ENCODE peak calls at places on chromosomes 3 and 15, in six cellular contexts. X is BE2C; A is psoas muscle; P is CD4-positive, alpha-beta memory T cell; V is kidney; C is stomach. U is an unnamed sample. For H3K36me3 and H3K9me3, the result is how much of the 10 kb centered on the place peaks cover.

GRCh38 chr3:49410844-49411549 is 779 bp downstream of the RHOA start:
- DNase-seq in X (no peak), A (no peak), P (no peak), V (no peak), C (no peak), U (peak)

GRCh38 chr15:68641376-68641775 is 62.6 kb downstream of the CORO2B start:
- DNase-seq in X (no peak), A (no peak), P (no peak), V (no peak), C (no peak), U (no peak)

GRCh38 chr3:123322866-123323265 is 121.1 kb downstream of the SEC22A start:
- DNase-seq in X (no peak), A (no peak), P (no peak), V (peak), C (no peak), U (no peak)

GRCh38 chr15:51024735-51025453 is 69.8 kb downstream of the TNFAIP8L3 start:
- DNase-seq in X (no peak), A (peak), P (no peak), V (no peak), C (no peak), U (no peak)

GRCh38 chr15:66586155-66586976 is 20.6 kb upstream of the LCTL start:
- DNase-seq in X (no peak), A (no peak), P (no peak), V (peak), C (no peak), U (no peak)

GRCh38 chr3:43378066-43378935 is 92.0 kb downstream of the SNRK start:
- DNase-seq in X (peak), A (peak), P (peak), V (no peak), C (peak), U (peak)

GRCh38 chr3:170117134-170117533 is 64.4 kb downstream of the PHC3 start:
- DNase-seq in X (no peak), A (no peak), P (no peak), V (no peak), C (no peak), U (no peak)

GRCh38 chr3:90091557-90091956 is 984.1 kb downstream of the EPHA3 start:
- DNase-seq in X (peak), A (no peak), P (no peak), V (no peak), C (no peak), U (peak)

GRCh38 chr3:119628816-119629445 is 31.2 kb downstream of the PLA1A start:
- DNase-seq in X (no peak), A (no peak), P (peak), V (no peak), C (no peak), U (peak)

GRCh38 chr15:93779341-93779740 is 452.0 kb upstream of the MCTP2 start:
- DNase-seq in X (no peak), A (no peak), P (no peak), V (no peak), C (no peak), U (no peak)

GRCh38 chr3:184423567-184423966 is 43.7 kb downstream of the CHRD start:
- DNase-seq in X (no peak), A (no peak), P (no peak), V (peak), C (no peak), U (no peak)

GRCh38 chr15:59688383-59688887 is 685 bp downstream of the BNIP2 start:
- DNase-seq in X (no peak), A (no peak), P (peak), V (no peak), C (no peak), U (peak)

GRCh38 chr3:82643948-82644347 is 882.5 kb upstream of the GBE1 start:
- DNase-seq in X (peak), A (no peak), P (no peak), V (no peak), C (no peak), U (no peak)

GRCh38 chr15:42449770-42450433 is 41.0 kb downstream of the ZNF106 start:
- DNase-seq in X (no peak), A (peak), P (no peak), V (no peak), C (no peak), U (no peak)

GRCh38 chr3:172101107-172101506 is 61.7 kb downstream of the FNDC3B start:
- DNase-seq in X (no peak), A (no peak), P (no peak), V (no peak), C (no peak), U (no peak)

GRCh38 chr3:178735032-178735674 is 198.9 kb downstream of the KCNMB2 start:
- DNase-seq in X (no peak), A (no peak), P (no peak), V (no peak), C (no peak), U (no peak)

GRCh38 chr3:30292192-30292893 is 314.1 kb upstream of the TGFBR2 start:
- DNase-seq in X (no peak), A (no peak), P (no peak), V (no peak), C (no peak), U (no peak)

GRCh38 chr3:74617786-74618185 is 3.3 kb upstream of the CNTN3 start:
- DNase-seq in X (no peak), A (no peak), P (no peak), V (no peak), C (no peak), U (no peak)

GRCh38 chr3:28916713-28917499 is 364.0 kb upstream of the RBMS3 start:
- DNase-seq in X (peak), A (peak), P (no peak), V (peak), C (peak), U (peak)
- H3K4me3 ChIP-seq in X (peak), A (peak), P (no peak), V (peak), C (no peak), U (peak)

GRCh38 chr15:74631087-74631385 is 15.4 kb downstream of the CLK3 start:
- DNase-seq in X (no peak), A (no peak), P (peak), V (no peak), C (no peak), U (no peak)

GRCh38 chr15:74632601-74633000 is 17.0 kb downstream of the CLK3 start:
- DNase-seq in X (no peak), A (no peak), P (peak), V (no peak), C (no peak), U (no peak)

GRCh38 chr15:74631408-74631807 is 15.8 kb downstream of the CLK3 start:
- DNase-seq in X (no peak), A (no peak), P (no peak), V (no peak), C (no peak), U (no peak)

GRCh38 chr15:74630284-74631086 is 14.8 kb downstream of the CLK3 start:
- DNase-seq in X (no peak), A (no peak), P (peak), V (no peak), C (no peak), U (no peak)

DNA sequence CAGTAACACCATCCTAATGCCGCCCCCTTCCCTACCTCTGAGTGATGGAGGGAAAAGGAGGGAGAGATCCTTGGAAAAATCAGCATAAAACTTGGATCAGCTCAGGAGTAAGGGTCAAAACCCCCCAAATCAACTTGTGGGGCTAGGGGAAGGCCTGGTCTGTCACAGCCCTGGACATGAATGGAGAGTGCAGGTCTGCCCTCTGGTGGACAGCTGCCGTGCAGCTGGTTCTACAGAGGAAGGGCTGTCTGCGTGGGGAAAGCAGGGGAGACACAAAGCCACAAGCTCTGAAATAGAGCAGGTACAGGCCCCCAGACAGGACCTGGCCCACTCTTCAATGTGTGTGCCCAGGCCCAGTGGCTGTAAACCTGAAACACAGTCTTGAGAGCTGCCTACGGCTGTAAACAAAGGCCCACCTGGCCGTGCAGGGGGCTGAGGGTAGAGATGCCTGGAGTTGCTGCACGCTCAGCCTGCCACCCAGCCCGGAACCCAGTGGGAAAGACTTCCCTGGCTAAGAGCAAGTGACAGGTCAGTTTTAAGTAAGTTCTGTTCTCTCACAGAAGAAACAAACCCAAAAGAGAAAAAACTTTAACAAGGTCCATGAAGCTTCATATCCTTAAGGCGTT is 16.4 kb downstream of the CLK3 start:
- DNase-seq in X (peak), A (peak), P (peak), V (no peak), C (peak), U (peak)
- H3K36me3 ChIP-seq in X (under half), A (half or more), P (half or more), V (half or more), C (half or more), U (half or more)

GRCh38 chr15:20344601-20345400 is 196.8 kb downstream of the GOLGA6L6 start:
- DNase-seq in X (no peak), A (peak), P (peak), V (peak), C (no peak), U (no peak)

GRCh38 chr15:20341901-20342605 is 199.5 kb downstream of the GOLGA6L6 start:
- DNase-seq in X (peak), A (peak), P (peak), V (peak), C (peak), U (no peak)

GRCh38 chr15:20348291-20348899 is 193.2 kb downstream of the GOLGA6L6 start:
- DNase-seq in X (no peak), A (no peak), P (no peak), V (no peak), C (no peak), U (no peak)

GRCh38 chr15:20346082-20346805 is 195.4 kb downstream of the GOLGA6L6 start:
- DNase-seq in X (no peak), A (peak), P (peak), V (peak), C (no peak), U (no peak)

GRCh38 chr15:20345401-20345958 is 196.1 kb downstream of the GOLGA6L6 start:
- DNase-seq in X (no peak), A (peak), P (no peak), V (peak), C (no peak), U (no peak)
- H3K9me3 ChIP-seq in X (under half), A (under half), P (under half), V (under half), C (half or more), U (under half)

GRCh38 chr3:117016359-117016758 is 306.8 kb downstream of the TUSC7 start:
- DNase-seq in X (peak), A (no peak), P (no peak), V (no peak), C (no peak), U (no peak)
- H3K4me3 ChIP-seq in X (no peak), A (no peak), P (no peak), V (no peak), C (no peak), U (no peak)

U was measured in adipocyte.